ENCODE peak calls at places on chromosomes 11 and 22, in seven cellular contexts. K, E, S, B, Z, D and L are unnamed samples.

GRCh38 chr22:42180349-42180842 is 49.8 kb upstream of the CYP2D6 start:
- DNase-seq in D (peak), S (no peak), E (no peak), K (no peak), Z (no peak), B (no peak), L (no peak)

GRCh38 chr11:110022548-110022947 is 70.6 kb upstream of the ZC3H12C start:
- DNase-seq in Z (no peak), B (no peak), D (no peak), K (no peak), E (no peak), S (no peak), L (no peak)

GRCh38 chr11:113873241-113873626 is 2.1 kb downstream of the USP28 start:
- DNase-seq in S (peak), Z (peak), B (no peak), E (no peak), K (no peak), D (no peak), L (no peak)

GRCh38 chr11:34405079-34405858 is 33.5 kb upstream of the CAT start:
- DNase-seq in E (no peak), B (no peak), S (no peak), Z (no peak), K (no peak), D (no peak), L (no peak)

GRCh38 chr11:114141863-114142590 is 82.5 kb downstream of the ZBTB16 start:
- DNase-seq in S (no peak), Z (no peak), E (no peak), K (no peak), B (no peak), D (no peak), L (no peak)

GRCh38 chr22:43127166-43127908 is 15.9 kb downstream of the MCAT start:
- DNase-seq in K (no peak), E (no peak), B (no peak), Z (no peak), D (no peak), S (peak), L (no peak)

GRCh38 chr11:60927600-60927999 is 3.3 kb downstream of the TMEM132A start:
- DNase-seq in K (no peak), Z (no peak), S (peak), E (no peak), B (no peak), D (no peak), L (no peak)

GRCh38 chr22:24952837-24953293 is 349 bp downstream of the KIAA1671 start:
- DNase-seq in K (no peak), B (peak), S (peak), Z (peak), E (no peak), D (peak), L (peak)

GRCh38 chr11:108593214-108593909 is at the start of gene EXPH5:
- DNase-seq in D (peak), Z (peak), S (peak), E (peak), K (peak), B (peak), L (peak)
- TF ChIP-seq CTCF in D (no peak), Z (no peak), S (no peak), E (no peak), K (no peak), B (no peak), L (no peak)

GRCh38 chr22:46294784-46295183 is 1.9 kb upstream of the GTSE1 start:
- DNase-seq in B (no peak), D (no peak), K (no peak), S (no peak), Z (no peak), E (no peak), L (no peak)

GRCh38 chr22:46297151-46297819 is 615 bp downstream of the GTSE1 start:
- DNase-seq in K (peak), Z (no peak), B (no peak), S (no peak), E (no peak), D (peak), L (peak)

GRCh38 chr22:46299101-46299500 is 2.4 kb downstream of the GTSE1 start:
- DNase-seq in K (no peak), B (no peak), E (no peak), Z (no peak), S (no peak), D (no peak), L (no peak)

GRCh38 chr22:46295277-46295971 is 1.2 kb upstream of the GTSE1 start:
- DNase-seq in K (no peak), Z (no peak), E (no peak), S (no peak), D (no peak), B (no peak), L (no peak)

GRCh38 chr22:46296257-46297150 is at the start of gene GTSE1:
- DNase-seq in Z (peak), B (peak), E (peak), K (peak), S (peak), D (peak), L (peak)
- TF ChIP-seq CTCF in Z (no peak), B (no peak), E (no peak), K (no peak), S (no peak), D (no peak), L (no peak)

DNA sequence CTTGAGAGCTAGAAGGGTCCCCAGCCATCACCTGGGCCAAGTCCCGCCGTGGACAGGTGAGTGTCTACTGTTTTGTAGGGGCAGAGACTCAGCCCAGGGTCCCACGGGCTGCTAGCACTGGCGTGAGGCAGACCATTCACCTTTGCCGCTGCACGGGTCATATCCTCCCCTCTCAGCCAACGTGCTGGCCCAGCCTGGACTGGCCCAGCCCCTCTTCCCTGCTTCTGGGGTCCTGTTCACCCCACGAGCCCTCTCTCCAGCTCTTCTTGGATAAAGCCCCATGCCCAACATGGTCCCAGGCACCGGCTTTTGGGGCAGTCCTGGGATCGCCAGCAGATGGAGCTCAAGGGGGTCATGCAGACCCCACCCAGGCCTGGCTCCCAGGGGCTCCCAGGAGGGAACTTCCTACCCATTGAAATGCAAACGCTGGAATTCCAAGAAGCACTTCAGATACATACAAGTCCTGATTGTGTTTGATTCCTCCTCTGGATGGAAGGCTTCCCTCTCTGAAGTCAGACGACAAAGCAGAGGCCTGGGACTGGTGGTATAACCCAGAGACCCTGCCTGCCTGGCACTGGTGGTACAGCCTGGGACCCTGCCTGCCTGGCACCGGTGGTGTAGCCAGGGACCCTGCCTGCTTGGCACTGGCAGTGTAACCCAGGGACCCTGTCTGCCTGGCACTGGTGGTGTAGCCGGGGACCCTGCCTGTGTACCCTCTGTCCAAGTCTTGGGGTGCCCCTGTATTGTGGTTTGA is 8.9 kb upstream of the SEPTIN5 start:
- DNase-seq in Z (no peak), S (no peak), B (no peak), E (no peak), D (peak), K (no peak), L (peak)
- TF ChIP-seq CTCF in Z (no peak), S (no peak), B (peak), E (no peak), D (no peak), K (peak), L (no peak)

DNA sequence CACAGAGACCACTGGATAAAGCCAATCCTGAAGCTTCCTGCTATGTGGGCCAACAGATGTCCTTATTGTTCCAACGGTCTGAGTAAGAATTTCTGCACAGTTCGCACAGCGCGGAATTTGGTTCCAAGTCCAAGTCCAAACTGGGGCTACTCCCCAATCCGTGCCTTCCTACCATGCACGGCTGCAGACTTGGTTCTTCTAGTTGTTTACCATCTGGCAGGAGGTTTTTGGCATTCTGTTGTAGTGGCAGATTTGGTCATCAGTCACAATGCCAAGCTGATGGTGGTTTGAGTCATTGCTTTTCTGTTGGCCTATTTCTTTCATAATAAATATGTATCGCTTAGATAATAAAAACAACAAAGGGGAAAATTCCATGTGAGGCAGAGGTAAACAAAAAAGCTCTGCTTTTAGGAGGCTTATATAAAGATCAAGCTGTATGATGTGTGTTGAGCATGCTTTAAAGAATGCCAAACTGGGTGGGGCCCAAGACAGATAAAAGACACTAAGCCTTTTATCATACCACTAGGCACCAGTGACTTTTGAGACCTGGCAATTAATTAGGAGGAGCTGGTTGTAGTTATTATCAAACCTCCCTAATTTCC is 52.5 kb upstream of the SYN3 start:
- DNase-seq in K (no peak), D (no peak), E (no peak), S (no peak), Z (no peak), B (no peak), L (no peak)
- TF ChIP-seq CTCF in K (no peak), D (no peak), E (no peak), S (no peak), Z (no peak), B (no peak), L (no peak)

GRCh38 chr11:102306817-102307814 is 10.2 kb upstream of the BIRC3 start:
- DNase-seq in Z (no peak), B (no peak), S (no peak), E (no peak), D (no peak), K (no peak), L (no peak)

GRCh38 chr11:102309621-102310541 is 7.4 kb upstream of the BIRC3 start:
- DNase-seq in Z (no peak), B (no peak), D (peak), E (no peak), K (no peak), S (no peak), L (no peak)

GRCh38 chr11:102304686-102305085 is 12.6 kb upstream of the BIRC3 start:
- DNase-seq in B (no peak), D (no peak), E (no peak), K (no peak), Z (no peak), S (no peak), L (no peak)

GRCh38 chr11:102305352-102306047 is 11.8 kb upstream of the BIRC3 start:
- DNase-seq in S (no peak), D (no peak), K (no peak), E (no peak), B (no peak), Z (no peak), L (no peak)

DNA sequence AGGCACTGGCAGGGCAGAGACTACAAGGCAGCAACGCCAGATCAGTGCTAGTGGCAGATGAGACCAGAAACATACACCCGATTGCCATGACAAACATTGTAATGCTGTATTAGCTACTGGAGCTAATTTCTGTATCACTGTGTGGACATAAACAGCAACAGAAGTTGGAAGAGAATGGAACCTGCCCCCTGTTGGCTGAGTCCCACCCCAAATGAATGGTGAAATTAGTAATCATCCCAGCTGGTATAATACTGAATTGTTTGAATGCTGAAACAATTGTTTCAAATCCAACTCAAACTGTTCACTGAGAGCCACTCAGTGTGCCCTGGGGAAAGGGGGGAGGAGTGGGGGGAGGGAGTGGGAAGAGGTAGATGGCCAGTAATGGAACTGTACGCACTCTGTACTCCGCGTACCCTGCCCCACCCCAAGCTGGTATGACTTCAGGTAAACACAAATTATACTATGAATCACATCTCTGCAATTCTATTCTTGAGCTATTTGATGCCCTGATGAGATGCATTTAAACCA is 11.2 kb upstream of the BIRC3 start:
- DNase-seq in E (no peak), K (no peak), D (peak), B (no peak), Z (peak), S (peak), L (no peak)
- TF ChIP-seq CTCF in E (no peak), K (no peak), D (no peak), B (no peak), Z (no peak), S (peak), L (no peak)